ENCODE peak calls at places on chromosomes 7 and 10, in six cellular contexts. Q is IMR-90; X is lung microvascular endothelial cell; M is activated CD4-positive, alpha-beta T cell treated with anti-CD3 and anti-CD28 coated beads, Interleukin-2, amount 10 ng/mL, durations not matched to agents 24 days and 14 days; R is effector memory CD8-positive, alpha-beta T cell; Z is fibroblast of mammary gland. H is an unnamed sample.

GRCh38 chr10:103295391-103296044 is 18.6 kb downstream of the INA start:
- DNase-seq in Q (peak), X (peak), M (no peak), R (no peak), Z (peak), H (no peak)

GRCh38 chr10:86391236-86391840 is 24.7 kb upstream of the GRID1 start:
- DNase-seq in Q (no peak), X (no peak), M (no peak), R (no peak), Z (no peak), H (no peak)

GRCh38 chr7:75608451-75609122 is 116.5 kb downstream of the SPDYE5 start:
- DNase-seq in Q (no peak), X (no peak), M (no peak), R (no peak), Z (peak), H (no peak)

GRCh38 chr10:102627446-102628293 is 16.6 kb upstream of the TRIM8 start:
- DNase-seq in Q (peak), X (peak), M (no peak), R (no peak), Z (peak), H (no peak)

GRCh38 chr10:14560274-14560673 is 214.4 kb downstream of the FAM107B start:
- DNase-seq in Q (peak), X (peak), M (peak), R (peak), Z (peak), H (peak)

GRCh38 chr7:73829921-73830617 is 727 bp upstream of the CLDN4 start:
- DNase-seq in Q (no peak), X (no peak), M (no peak), R (no peak), Z (no peak), H (no peak)

GRCh38 chr7:39971924-39972323 is 21.9 kb downstream of the CDK13 start:
- DNase-seq in Q (no peak), X (no peak), M (no peak), R (no peak), Z (no peak), H (no peak)

GRCh38 chr7:105389090-105389650 is 449 bp upstream of the SRPK2 start:
- DNase-seq in Q (peak), X (peak), M (peak), R (peak), Z (peak), H (peak)

GRCh38 chr7:70951271-70951962 is 180.5 kb upstream of the GALNT17 start:
- DNase-seq in Q (no peak), X (no peak), M (no peak), R (no peak), Z (no peak), H (no peak)

GRCh38 chr10:120460191-120460590 is 3.2 kb downstream of the PLPP4 start:
- DNase-seq in Q (no peak), X (no peak), M (peak), R (no peak), Z (no peak), H (no peak)

GRCh38 chr7:43905209-43905946 is 1.0 kb downstream of the URGCP start:
- DNase-seq in Q (no peak), X (no peak), M (no peak), R (no peak), Z (peak), H (peak)

GRCh38 chr10:117652228-117653169 is 110.0 kb downstream of the EMX2 start:
- DNase-seq in Q (no peak), X (no peak), M (no peak), R (no peak), Z (no peak), H (no peak)

GRCh38 chr7:19017374-19017773 is 100.1 kb downstream of the TWIST1 start:
- DNase-seq in Q (no peak), X (no peak), M (no peak), R (no peak), Z (no peak), H (no peak)

GRCh38 chr7:107712906-107713305 is 31.0 kb upstream of the CBLL1 start:
- DNase-seq in Q (no peak), X (no peak), M (no peak), R (no peak), Z (no peak), H (no peak)

GRCh38 chr10:62177111-62177510 is 91.5 kb downstream of the RTKN2 start:
- DNase-seq in Q (no peak), X (no peak), M (no peak), R (no peak), Z (no peak), H (no peak)

GRCh38 chr7:133941496-133941895 is 185.6 kb upstream of the LRGUK start:
- DNase-seq in Q (peak), X (no peak), M (no peak), R (no peak), Z (peak), H (no peak)

GRCh38 chr7:142511801-142512200 is 237.5 kb upstream of the PRSS1 start:
- DNase-seq in Q (no peak), X (no peak), M (no peak), R (no peak), Z (no peak), H (no peak)

GRCh38 chr7:84524714-84525694 is 330.4 kb upstream of the SEMA3A start:
- DNase-seq in Q (peak), X (peak), M (no peak), R (no peak), Z (peak), H (no peak)

GRCh38 chr7:82410461-82410860 is 33.1 kb downstream of the CACNA2D1 start:
- DNase-seq in Q (no peak), X (no peak), M (no peak), R (no peak), Z (no peak), H (no peak)

GRCh38 chr7:55381187-55381586 is 16.1 kb downstream of the LANCL2 start:
- DNase-seq in Q (no peak), X (no peak), M (no peak), R (no peak), Z (peak), H (no peak)

GRCh38 chr7:49324707-49325106 is 400.4 kb downstream of the CDC14C start:
- DNase-seq in Q (no peak), X (no peak), M (no peak), R (no peak), Z (peak), H (no peak)

GRCh38 chr10:44199267-44199666 is 185.6 kb downstream of the CXCL12 start:
- DNase-seq in Q (no peak), X (no peak), M (no peak), R (no peak), Z (no peak), H (no peak)

GRCh38 chr10:13953371-13953770 is 366.6 kb downstream of the PRPF18 start:
- DNase-seq in Q (peak), X (peak), M (no peak), R (no peak), Z (peak), H (no peak)

GRCh38 chr10:70561051-70561450 is 41.5 kb downstream of the PRF1 start:
- DNase-seq in Q (no peak), X (no peak), M (no peak), R (no peak), Z (peak), H (no peak)

GRCh38 chr10:121183241-121183640 is 332.1 kb downstream of the WDR11 start:
- DNase-seq in Q (no peak), X (no peak), M (no peak), R (no peak), Z (no peak), H (no peak)

GRCh38 chr7:108181073-108181985 is 51.2 kb upstream of the LAMB4 start:
- DNase-seq in Q (peak), X (peak), M (peak), R (peak), Z (peak), H (peak)

GRCh38 chr10:103693812-103694205 is 161.6 kb downstream of the SH3PXD2A start:
- DNase-seq in Q (no peak), X (no peak), M (no peak), R (no peak), Z (no peak), H (no peak)

GRCh38 chr7:158395780-158396214 is 191.8 kb downstream of the PTPRN2 start:
- DNase-seq in Q (no peak), X (no peak), M (no peak), R (no peak), Z (no peak), H (no peak)

GRCh38 chr7:104653870-104654401 is 325.5 kb downstream of the LHFPL3 start:
- DNase-seq in Q (no peak), X (no peak), M (no peak), R (no peak), Z (no peak), H (no peak)

H was measured in CD4-positive, alpha-beta memory T cell.